ENCODE peak calls at places on chromosomes 12 and 14, in six cellular contexts. S, R, U, B, Z and W are unnamed samples.

GRCh38 chr14:59850458-59850857 is 20.1 kb downstream of the RTN1 start:
- DNase-seq in S (no peak), R (no peak), U (no peak), B (no peak), Z (no peak), W (no peak)

GRCh38 chr12:122474324-122474716 is 26.4 kb downstream of the ZCCHC8 start:
- DNase-seq in S (no peak), R (no peak), U (no peak), B (peak), Z (no peak), W (no peak)

GRCh38 chr14:34374998-34375740 is 86.9 kb downstream of the SPTSSA start:
- DNase-seq in S (no peak), R (peak), U (no peak), B (no peak), Z (peak), W (peak)

GRCh38 chr14:58815046-58815701 is 177.4 kb downstream of the DACT1 start:
- DNase-seq in S (no peak), R (no peak), U (no peak), B (no peak), Z (peak), W (no peak)

GRCh38 chr12:57868870-57869609 is 22.5 kb upstream of the CTDSP2 start:
- DNase-seq in S (no peak), R (no peak), U (no peak), B (peak), Z (no peak), W (no peak)

GRCh38 chr12:47078733-47079364 is 572 bp upstream of the PCED1B start:
- DNase-seq in S (no peak), R (no peak), U (peak), B (peak), Z (peak), W (no peak)

GRCh38 chr12:3892631-3893030 is 19.4 kb upstream of the PARP11 start:
- DNase-seq in S (no peak), R (no peak), U (no peak), B (no peak), Z (no peak), W (no peak)

GRCh38 chr12:62957233-62957953 is 22.4 kb upstream of the PPM1H start:
- DNase-seq in S (no peak), R (no peak), U (no peak), B (no peak), Z (peak), W (peak)

GRCh38 chr12:24759155-24759554 is 189.7 kb downstream of the BCAT1 start:
- DNase-seq in S (no peak), R (no peak), U (no peak), B (no peak), Z (no peak), W (no peak)

GRCh38 chr12:84058136-84058535 is 854.5 kb downstream of the SLC6A15 start:
- DNase-seq in S (no peak), R (no peak), U (no peak), B (no peak), Z (no peak), W (no peak)

GRCh38 chr14:77562681-77563080 is 53.8 kb downstream of the SPTLC2 start:
- DNase-seq in S (no peak), R (no peak), U (no peak), B (no peak), Z (peak), W (no peak)

GRCh38 chr12:114305446-114305845 is 100.5 kb downstream of the TBX5 start:
- DNase-seq in S (no peak), R (no peak), U (no peak), B (no peak), Z (no peak), W (no peak)

GRCh38 chr12:110934093-110934852 is 13.9 kb upstream of the MYL2 start:
- DNase-seq in S (no peak), R (no peak), U (no peak), B (no peak), Z (peak), W (no peak)

GRCh38 chr14:92254786-92255185 is 68.2 kb upstream of the SLC24A4 start:
- DNase-seq in S (no peak), R (no peak), U (no peak), B (no peak), Z (no peak), W (no peak)

GRCh38 chr14:92252291-92252690 is 70.7 kb upstream of the SLC24A4 start:
- DNase-seq in S (no peak), R (no peak), U (no peak), B (no peak), Z (no peak), W (no peak)

GRCh38 chr14:92258934-92259333 is 64.0 kb upstream of the SLC24A4 start:
- DNase-seq in S (peak), R (no peak), U (no peak), B (no peak), Z (no peak), W (no peak)

GRCh38 chr14:92248638-92249037 is 74.3 kb upstream of the SLC24A4 start:
- DNase-seq in S (no peak), R (no peak), U (no peak), B (no peak), Z (no peak), W (no peak)

DNA sequence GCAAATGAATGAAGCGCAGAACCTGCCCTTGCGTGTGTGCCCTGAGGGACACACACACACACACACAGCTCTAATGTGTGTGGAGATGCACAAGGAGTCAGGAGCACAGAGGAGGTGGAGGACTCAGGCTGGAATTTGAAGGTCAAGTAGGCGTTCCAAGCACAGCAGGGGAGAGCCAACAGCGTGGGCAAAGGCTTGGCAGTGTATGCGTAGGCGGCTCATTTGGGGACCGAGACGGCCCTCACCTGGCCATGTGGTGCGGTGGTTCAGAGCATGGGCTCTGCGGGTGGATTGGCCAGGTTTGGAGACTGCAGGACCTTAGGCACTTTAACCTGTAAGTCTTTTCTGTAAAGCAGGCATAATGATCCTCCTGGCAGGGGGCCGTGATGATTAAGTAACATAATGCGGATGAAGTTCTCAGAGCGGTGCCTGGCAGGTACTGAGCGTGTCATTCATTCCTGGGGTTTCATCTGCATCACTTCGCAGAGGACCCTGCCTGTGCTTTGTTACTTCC is 69.5 kb upstream of the SLC24A4 start:
- DNase-seq in S (no peak), R (no peak), U (no peak), B (no peak), Z (no peak), W (no peak)
- TF ChIP-seq CTCF in S (no peak), R (no peak), U (no peak), B (no peak), Z (no peak), W (no peak)

DNA sequence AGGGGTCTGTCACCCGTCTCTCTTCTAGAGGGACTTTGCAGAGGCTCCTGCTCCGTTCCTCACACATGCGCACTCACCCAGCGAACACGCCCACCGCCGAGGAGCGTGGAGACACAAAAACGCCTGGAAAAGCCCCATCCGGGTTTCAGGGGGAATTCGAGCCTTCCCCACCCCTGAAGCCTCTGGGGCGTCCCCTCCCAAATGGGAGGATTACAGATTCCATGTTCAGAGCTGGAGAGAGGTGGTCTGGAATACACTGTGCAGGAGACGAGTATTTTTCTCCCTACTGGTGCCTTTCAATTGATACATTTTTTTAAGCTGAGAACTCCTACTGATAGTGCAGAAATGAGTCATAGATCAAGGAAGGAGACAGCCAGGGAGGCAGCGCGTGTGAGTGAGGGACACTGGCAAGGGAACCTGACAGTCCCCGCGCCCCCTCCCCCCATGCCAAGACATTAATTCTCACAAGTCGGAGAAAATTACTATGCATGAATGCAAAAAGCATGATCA is 37.0 kb downstream of the BCL11B start:
- DNase-seq in S (no peak), R (no peak), U (no peak), B (no peak), Z (no peak), W (no peak)
- H3K4me3 ChIP-seq in S (no peak), R (no peak), U (peak), B (no peak), Z (no peak), W (no peak)

GRCh38 chr14:96567289-96567899 is 65.2 kb downstream of the PAPOLA start:
- DNase-seq in S (no peak), R (no peak), U (no peak), B (no peak), Z (peak), W (no peak)
- TF ChIP-seq CTCF in S (peak), R (no peak), U (peak), B (peak), Z (peak), W (peak)

GRCh38 chr12:1473418-1473817 is 121.0 kb downstream of the FBXL14 start:
- DNase-seq in S (no peak), R (no peak), U (peak), B (no peak), Z (no peak), W (no peak)

GRCh38 chr12:1470051-1470450 is 124.3 kb downstream of the FBXL14 start:
- DNase-seq in S (no peak), R (no peak), U (no peak), B (no peak), Z (no peak), W (no peak)

GRCh38 chr12:1471224-1471623 is 123.2 kb downstream of the FBXL14 start:
- DNase-seq in S (no peak), R (no peak), U (no peak), B (no peak), Z (peak), W (no peak)

GRCh38 chr12:1474059-1474537 is 120.3 kb downstream of the FBXL14 start:
- DNase-seq in S (no peak), R (no peak), U (no peak), B (no peak), Z (peak), W (no peak)

GRCh38 chr12:1474567-1475153 is 119.7 kb downstream of the FBXL14 start:
- DNase-seq in S (no peak), R (no peak), U (no peak), B (no peak), Z (peak), W (no peak)
- H3K4me3 ChIP-seq in S (no peak), R (no peak), U (no peak), B (no peak), Z (peak), W (no peak)

GRCh38 chr12:98371419-98371818 is 144.0 kb upstream of the TMPO start:
- DNase-seq in S (no peak), R (no peak), U (no peak), B (no peak), Z (no peak), W (peak)

GRCh38 chr12:98370976-98371375 is 144.4 kb upstream of the TMPO start:
- DNase-seq in S (no peak), R (no peak), U (no peak), B (no peak), Z (no peak), W (no peak)

GRCh38 chr12:98372340-98373018 is 142.9 kb upstream of the TMPO start:
- DNase-seq in S (no peak), R (no peak), U (no peak), B (no peak), Z (no peak), W (no peak)

GRCh38 chr12:98373982-98374381 is 141.4 kb upstream of the TMPO start:
- DNase-seq in S (no peak), R (no peak), U (no peak), B (no peak), Z (no peak), W (no peak)

DNA sequence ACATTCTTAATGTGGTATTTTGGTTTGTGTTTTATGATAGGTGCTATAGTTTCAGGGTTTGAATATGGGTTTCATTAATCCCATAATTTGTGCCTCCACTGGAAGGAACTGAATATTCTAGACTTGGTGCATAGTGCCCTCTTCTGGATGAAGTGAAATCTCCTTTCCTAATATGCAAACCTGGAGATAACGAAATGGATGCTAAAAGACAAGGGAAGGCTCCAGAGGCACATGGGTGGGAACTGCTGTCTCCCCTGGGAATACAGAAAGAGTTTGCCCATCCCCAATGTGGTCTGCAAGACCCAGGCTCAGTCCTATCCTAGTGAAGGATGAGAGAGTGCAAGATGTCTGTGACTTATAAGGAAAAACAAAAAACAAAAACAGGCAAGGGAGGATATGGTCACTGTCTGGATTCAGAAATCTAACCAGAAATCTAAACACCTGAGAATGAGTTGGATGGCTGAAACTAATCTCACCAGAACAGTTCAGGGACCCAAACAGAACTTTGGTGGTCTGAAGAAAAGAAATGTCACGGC is 142.3 kb upstream of the TMPO start:
- DNase-seq in S (no peak), R (no peak), U (no peak), B (no peak), Z (peak), W (no peak)
- TF ChIP-seq CTCF in S (peak), R (peak), U (no peak), B (peak), Z (peak), W (peak)

GRCh38 chr14:103847954-103848719 is 762 bp upstream of the PPP1R13B start:
- DNase-seq in S (no peak), R (no peak), U (peak), B (peak), Z (no peak), W (no peak)

GRCh38 chr14:103847439-103847953 is at the start of gene PPP1R13B:
- DNase-seq in S (peak), R (peak), U (peak), B (peak), Z (peak), W (peak)

GRCh38 chr14:103846569-103847438 is 571 bp downstream of the PPP1R13B start:
- DNase-seq in S (no peak), R (no peak), U (peak), B (no peak), Z (peak), W (no peak)

GRCh38 chr14:103849151-103850013 is 2.0 kb upstream of the PPP1R13B start:
- DNase-seq in S (no peak), R (no peak), U (no peak), B (no peak), Z (no peak), W (no peak)

GRCh38 chr14:103848720-103849077 is 1.3 kb upstream of the PPP1R13B start:
- DNase-seq in S (no peak), R (no peak), U (no peak), B (no peak), Z (no peak), W (no peak)
- H3K4me3 ChIP-seq in S (no peak), R (no peak), U (no peak), B (peak), Z (peak), W (peak)

GRCh38 chr14:51652168-51653095 is 722 bp downstream of the FRMD6 start:
- DNase-seq in S (no peak), R (peak), U (no peak), B (peak), Z (peak), W (no peak)

GRCh38 chr14:51651388-51652167 is at the start of gene FRMD6:
- DNase-seq in S (peak), R (peak), U (peak), B (peak), Z (peak), W (peak)

GRCh38 chr14:51654549-51654879 is 2.8 kb downstream of the FRMD6 start:
- DNase-seq in S (no peak), R (no peak), U (no peak), B (no peak), Z (no peak), W (no peak)

GRCh38 chr14:51653855-51654548 is 2.3 kb downstream of the FRMD6 start:
- DNase-seq in S (no peak), R (no peak), U (no peak), B (no peak), Z (no peak), W (no peak)

GRCh38 chr14:51653096-51653814 is 1.5 kb downstream of the FRMD6 start:
- DNase-seq in S (no peak), R (no peak), U (no peak), B (peak), Z (peak), W (peak)
- TF ChIP-seq CTCF in S (no peak), R (no peak), U (peak), B (peak), Z (peak), W (peak)

GRCh38 chr12:14390449-14390848 is 25.0 kb downstream of the ATF7IP start:
- DNase-seq in S (no peak), R (no peak), U (no peak), B (no peak), Z (no peak), W (no peak)
- H3K4me3 ChIP-seq in S (no peak), R (no peak), U (peak), B (no peak), Z (no peak), W (no peak)

DNA sequence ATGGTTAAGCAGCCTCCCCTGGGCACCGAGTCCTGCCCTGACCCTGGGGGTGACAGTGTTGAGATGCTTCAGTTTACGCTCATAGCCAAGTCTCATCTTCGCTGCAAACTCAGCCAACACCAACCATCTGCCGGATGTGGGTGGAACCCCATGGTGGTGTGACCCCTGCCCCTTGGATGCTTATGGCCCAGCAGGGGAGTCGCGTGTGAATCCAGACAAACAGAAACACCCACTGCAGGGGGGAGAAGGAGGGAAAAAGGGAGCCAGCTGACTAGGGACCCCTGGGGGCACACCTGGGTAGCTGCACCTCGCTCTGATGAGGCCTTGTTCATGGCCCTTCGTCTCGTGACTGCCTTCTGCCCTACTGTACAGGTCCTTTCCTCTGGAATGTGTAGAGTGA is 23.8 kb downstream of the AACS start:
- DNase-seq in S (no peak), R (no peak), U (no peak), B (no peak), Z (no peak), W (no peak)
- TF ChIP-seq CTCF in S (peak), R (no peak), U (no peak), B (no peak), Z (peak), W (no peak)